ENCODE peak calls at places on chromosome 3, in five cellular contexts. U is A549, P is WTC11, V is K562, C is H1. W is an unnamed sample.

GRCh38 chr3:39108309-39108708 is 829 bp downstream of the TTC21A start:
- DNase-seq in U (no peak), P (no peak), V (no peak), C (no peak), W (no peak)

GRCh38 chr3:55189359-55189801 is 261.5 kb upstream of the LRTM1 start:
- DNase-seq in U (no peak), P (no peak), V (no peak), C (no peak), W (no peak)

GRCh38 chr3:80232760-80233159 is 465.0 kb upstream of the ROBO1 start:
- DNase-seq in U (no peak), P (no peak), V (no peak), C (no peak), W (peak)

GRCh38 chr3:165669967-165670366 is 167.3 kb downstream of the BCHE start:
- DNase-seq in U (no peak), P (no peak), V (no peak), C (no peak), W (no peak)

GRCh38 chr3:190024912-190025311 is 95.8 kb downstream of the P3H2 start:
- DNase-seq in U (no peak), P (no peak), V (no peak), C (no peak), W (peak)

GRCh38 chr3:119156868-119157267 is 10.9 kb downstream of the TEX55 start:
- DNase-seq in U (no peak), P (no peak), V (no peak), C (no peak), W (no peak)

GRCh38 chr3:87501076-87501475 is 224.7 kb upstream of the POU1F1 start:
- DNase-seq in U (no peak), P (no peak), V (no peak), C (no peak), W (no peak)

GRCh38 chr3:119388577-119388976 is 74.8 kb downstream of the TMEM39A start:
- DNase-seq in U (no peak), P (no peak), V (no peak), C (no peak), W (no peak)

GRCh38 chr3:134029256-134029733 is 430 bp downstream of the SLCO2A1 start:
- DNase-seq in U (no peak), P (no peak), V (no peak), C (no peak), W (peak)

GRCh38 chr3:194579091-194579606 is 54.1 kb downstream of the TMEM44 start:
- DNase-seq in U (no peak), P (no peak), V (no peak), C (no peak), W (peak)

GRCh38 chr3:46935168-46935858 is 41.2 kb downstream of the CCDC12 start:
- DNase-seq in U (peak), P (peak), V (peak), C (no peak), W (peak)

GRCh38 chr3:15637131-15637951 is 35.8 kb downstream of the BTD start:
- DNase-seq in U (no peak), P (no peak), V (no peak), C (no peak), W (peak)

GRCh38 chr3:8445861-8446260 is 55.8 kb upstream of the LMCD1 start:
- DNase-seq in U (no peak), P (no peak), V (no peak), C (no peak), W (peak)

GRCh38 chr3:124878561-124879394 is 8.4 kb downstream of the ITGB5 start:
- DNase-seq in U (peak), P (no peak), V (peak), C (no peak), W (peak)

GRCh38 chr3:11536936-11537612 is 106.6 kb downstream of the VGLL4 start:
- DNase-seq in U (no peak), P (no peak), V (no peak), C (no peak), W (no peak)

GRCh38 chr3:42701371-42702065 is 1.1 kb downstream of the HHATL start:
- DNase-seq in U (peak), P (peak), V (peak), C (peak), W (peak)

GRCh38 chr3:11567516-11568467 is 75.9 kb downstream of the VGLL4 start:
- DNase-seq in U (peak), P (no peak), V (no peak), C (no peak), W (peak)

GRCh38 chr3:184405075-184406060 is 25.5 kb downstream of the CHRD start:
- DNase-seq in U (no peak), P (no peak), V (no peak), C (no peak), W (no peak)

GRCh38 chr3:45984331-45985312 is 11.0 kb downstream of the FYCO1 start:
- DNase-seq in U (no peak), P (no peak), V (no peak), C (no peak), W (no peak)

GRCh38 chr3:173865900-173866498 is 468.5 kb downstream of the NLGN1 start:
- DNase-seq in U (no peak), P (peak), V (no peak), C (no peak), W (no peak)

GRCh38 chr3:140273542-140274195 is 338.7 kb downstream of the CLSTN2 start:
- DNase-seq in U (no peak), P (no peak), V (no peak), C (no peak), W (no peak)

GRCh38 chr3:177345049-177345972 is 148.0 kb upstream of the TBL1XR1 start:
- DNase-seq in U (peak), P (peak), V (peak), C (no peak), W (peak)

DNA sequence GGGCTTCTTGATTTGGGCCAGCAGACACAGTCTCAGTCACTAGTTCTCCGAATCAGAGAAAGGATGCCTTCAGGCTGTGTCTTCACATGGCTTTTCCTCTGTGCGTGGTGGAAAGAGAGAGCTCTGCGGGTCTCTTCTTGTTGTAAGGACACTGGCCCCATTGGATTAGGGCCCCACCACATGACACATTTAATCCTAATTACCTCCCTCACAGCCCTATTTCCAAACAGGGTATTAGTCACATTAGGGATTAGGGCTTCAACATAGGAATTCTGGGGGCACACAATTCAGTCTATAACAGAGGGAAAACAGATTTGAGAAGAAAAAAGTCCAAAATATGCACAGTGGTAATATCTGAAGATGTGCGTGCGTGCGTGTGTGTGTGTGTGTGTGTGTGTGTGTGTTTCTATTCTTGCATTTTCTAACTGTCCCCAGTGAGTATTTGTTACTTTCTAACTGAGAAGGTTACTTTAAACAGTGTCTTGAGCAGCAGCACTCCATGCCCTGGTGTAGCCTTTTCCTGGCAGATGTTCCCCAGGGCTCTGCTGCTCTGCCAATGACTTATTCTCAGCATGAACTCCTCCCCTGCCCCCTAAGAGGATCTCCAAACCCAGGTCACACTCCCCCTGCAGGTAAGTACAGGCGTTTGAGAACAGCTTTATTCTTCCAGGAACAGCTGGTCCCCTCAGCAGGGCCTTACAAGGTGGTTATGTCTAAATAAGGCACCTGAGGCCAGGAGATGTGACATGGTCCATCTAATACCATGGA is 72.9 kb downstream of the RPL39L start:
- DNase-seq in U (peak), P (peak), V (peak), C (peak), W (peak)
- TF ChIP-seq MAX in U (no peak), P (no peak), V (no peak), C (no peak), W (no peak)

DNA sequence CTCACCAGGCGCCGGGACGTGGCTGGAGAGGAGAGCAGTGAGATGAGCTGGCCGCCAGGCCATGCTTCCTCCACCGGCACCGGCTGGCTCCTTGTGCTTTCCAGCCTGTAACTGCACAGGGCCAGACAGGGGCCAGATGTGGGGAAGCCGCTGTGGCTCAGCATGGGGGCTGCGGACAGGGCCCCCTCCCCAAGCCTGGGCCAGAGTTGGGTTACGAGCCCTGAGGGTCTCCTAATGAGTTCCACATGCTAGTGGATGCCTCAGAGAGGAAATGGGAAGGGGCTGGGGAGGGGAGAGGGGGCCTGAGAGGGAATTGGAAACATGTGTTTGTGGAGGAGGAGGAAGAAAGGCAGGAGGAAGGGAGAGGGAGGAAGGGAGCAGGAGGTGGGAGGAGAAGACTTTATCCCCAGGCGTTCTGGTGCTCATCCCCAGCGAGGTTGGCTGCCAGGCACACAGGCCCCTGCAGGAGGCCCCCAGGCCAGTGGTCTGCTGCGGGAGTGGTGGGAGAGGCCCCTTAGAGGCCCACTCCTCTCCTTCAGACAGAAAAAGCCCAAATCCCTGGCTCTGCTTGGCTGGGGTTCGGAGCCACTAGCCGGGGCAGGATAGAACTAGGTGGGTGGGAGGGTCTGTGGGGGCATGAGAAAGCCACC is 11.8 kb upstream of the DUSP7 start:
- DNase-seq in U (no peak), P (no peak), V (no peak), C (no peak), W (no peak)
- TF ChIP-seq JUN in U (no peak), P (no peak), V (no peak), C (no peak), W (no peak)

DNA sequence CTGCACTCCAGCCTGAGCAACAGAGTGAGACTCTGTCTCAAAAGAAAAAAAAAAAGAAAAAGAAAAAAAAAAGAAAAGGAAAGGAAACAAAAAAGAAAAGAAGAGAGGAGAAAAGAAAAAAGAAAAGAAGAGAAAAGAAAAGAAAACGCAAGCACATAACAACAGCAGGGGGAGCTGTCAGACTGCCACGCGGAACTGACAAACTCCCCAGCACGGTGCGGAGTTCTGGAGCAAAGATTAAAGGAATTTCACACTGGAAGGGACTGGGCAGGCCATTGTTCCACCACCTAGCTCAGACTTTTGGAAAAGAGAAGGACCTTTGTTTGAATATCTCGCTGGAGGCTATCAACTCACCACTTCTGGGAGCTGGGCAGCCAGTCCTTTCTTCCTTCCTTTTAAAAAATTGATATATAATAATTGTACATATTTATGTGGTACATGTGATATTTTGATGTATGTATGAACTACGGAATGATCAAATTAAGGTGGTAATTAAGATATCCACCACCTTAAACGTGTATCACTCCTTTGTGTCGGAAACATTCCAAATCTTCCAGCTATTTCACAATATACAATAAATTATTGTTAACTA is 40.5 kb downstream of the DPPA2 start:
- DNase-seq in U (peak), P (peak), V (peak), C (peak), W (peak)
- TF ChIP-seq MAX in U (no peak), P (no peak), V (no peak), C (peak), W (no peak)

GRCh38 chr3:49554639-49555265 is 475 bp downstream of the BSN start:
- DNase-seq in U (no peak), P (peak), V (peak), C (peak), W (no peak)
- TF ChIP-seq JUN in U (no peak), P (peak), V (no peak), C (no peak), W (no peak)

GRCh38 chr3:53377794-53378193 is 30.5 kb upstream of the DCP1A start:
- DNase-seq in U (no peak), P (no peak), V (no peak), C (no peak), W (no peak)

GRCh38 chr3:53379898-53380297 is 32.6 kb upstream of the DCP1A start:
- DNase-seq in U (no peak), P (no peak), V (no peak), C (no peak), W (no peak)

GRCh38 chr3:53384465-53385277 is 37.3 kb upstream of the DCP1A start:
- DNase-seq in U (no peak), P (no peak), V (no peak), C (no peak), W (no peak)

GRCh38 chr3:53382106-53382505 is 34.8 kb upstream of the DCP1A start:
- DNase-seq in U (no peak), P (no peak), V (no peak), C (no peak), W (no peak)
- TF ChIP-seq MAX in U (no peak), P (no peak), V (no peak), C (no peak), W (no peak)

DNA sequence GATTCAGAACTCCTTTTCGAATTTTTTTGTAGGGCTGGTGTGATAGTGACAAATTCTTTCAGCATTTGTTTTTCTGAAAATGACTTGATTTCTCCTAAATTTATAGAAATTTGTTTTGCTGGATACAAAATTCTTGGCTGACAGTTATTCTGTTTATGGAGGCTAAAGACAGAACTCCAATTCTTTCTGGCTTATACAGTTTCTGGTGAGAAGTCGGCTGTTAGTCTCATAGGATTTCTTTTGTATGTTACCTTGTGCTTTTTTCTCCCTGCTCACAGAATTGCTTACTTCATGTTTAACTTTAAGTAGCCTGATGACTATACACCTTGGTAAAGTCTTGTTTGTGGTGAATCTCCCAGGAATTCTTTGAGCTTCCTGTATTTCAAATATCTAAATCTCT is 1264.6 kb downstream of the NSUN3 start:
- DNase-seq in U (no peak), P (no peak), V (no peak), C (no peak), W (no peak)
- TF ChIP-seq JUN in U (no peak), P (no peak), V (no peak), C (no peak), W (no peak)

GRCh38 chr3:179272385-179272784 is 21.5 kb upstream of the KCNMB3 start:
- DNase-seq in U (no peak), P (no peak), V (no peak), C (no peak), W (peak)
- TF ChIP-seq MAX in U (no peak), P (no peak), V (no peak), C (no peak), W (no peak)

GRCh38 chr3:10466186-10466585 is 39.2 kb downstream of the ATP2B2 start:
- DNase-seq in U (no peak), P (no peak), V (no peak), C (no peak), W (no peak)
- TF ChIP-seq JUN in U (no peak), P (no peak), V (no peak), C (no peak), W (no peak)

GRCh38 chr3:157274644-157275137 is 114.7 kb upstream of the CCNL1 start:
- DNase-seq in U (no peak), P (no peak), V (no peak), C (no peak), W (no peak)
- TF ChIP-seq MAX in U (no peak), P (no peak), V (no peak), C (no peak), W (no peak)